ENCODE peak calls at places on chromosomes 12 and 14, in seven cellular contexts. I is Panc1, L is neural progenitor cell, H is dorsolateral prefrontal cortex, E is fibroblast of mammary gland, K is colonic mucosa, Z is brain microvascular endothelial cell. X is an unnamed sample.
A peak's percentile ranks its signal among the peaks of the same experiment; 100 is the strongest.

GRCh38 chr12:795305-795704 is 42.9 kb downstream of the WNK1 start:
- DNase-seq in L (no peak), Z (no peak), K (no peak), E (no peak), I (no peak), H (no peak), X (no peak)

GRCh38 chr12:27226319-27226984 is 17.6 kb upstream of the STK38L start:
- DNase-seq in Z (no peak), I (no peak), H (no peak), E (peak; percentile 19), K (peak; percentile 52), L (peak; percentile 47), X (no peak)

GRCh38 chr12:52444647-52445595 is 7.0 kb downstream of the KRT6B start:
- DNase-seq in E (no peak), L (no peak), Z (no peak), K (no peak), I (no peak), H (no peak), X (no peak)

GRCh38 chr12:22459872-22460490 is 84.4 kb downstream of the C2CD5 start:
- DNase-seq in E (peak; percentile 59), K (no peak), Z (peak; percentile 24), H (no peak), I (peak; percentile 5), L (peak; percentile 79), X (no peak)

GRCh38 chr12:105698047-105698446 is 367.6 kb downstream of the C12orf75 start:
- DNase-seq in Z (no peak), I (no peak), E (no peak), H (no peak), K (no peak), L (no peak), X (no peak)

GRCh38 chr14:24246765-24247212 is 4.4 kb upstream of the TINF2 start:
- DNase-seq in E (no peak), L (no peak), H (no peak), Z (no peak), I (no peak), K (no peak), X (no peak)

GRCh38 chr12:53049582-53050318 is at the start of gene TNS2:
- DNase-seq in E (peak; percentile 74), H (no peak), I (no peak), L (peak; percentile 62), K (peak; percentile 75), Z (no peak), X (no peak)

GRCh38 chr12:82299617-82300016 is 58.6 kb downstream of the CCDC59 start:
- DNase-seq in H (no peak), K (no peak), E (peak; percentile 1), I (no peak), L (no peak), Z (peak; percentile 93), X (no peak)

GRCh38 chr12:42819801-42820200 is 230.3 kb upstream of the PRICKLE1 start:
- DNase-seq in Z (no peak), H (no peak), L (no peak), E (no peak), K (no peak), I (no peak), X (no peak)

GRCh38 chr14:39102265-39102968 is 618 bp downstream of the SEC23A start:
- DNase-seq in Z (peak; percentile 31), K (peak; percentile 84), L (no peak), E (peak; percentile 72), H (no peak), I (no peak), X (no peak)

GRCh38 chr12:124241776-124242528 is 52.9 kb upstream of the RFLNA start:
- DNase-seq in E (no peak), H (no peak), L (no peak), Z (no peak), K (no peak), I (no peak), X (no peak)

GRCh38 chr14:91350483-91350812 is 67.2 kb downstream of the CCDC88C start:
- DNase-seq in L (no peak), K (no peak), I (no peak), H (no peak), Z (no peak), E (no peak), X (no peak)

GRCh38 chr12:132170094-132170636 is 25.9 kb downstream of the NOC4L start:
- DNase-seq in H (no peak), E (peak; percentile 92), Z (no peak), L (no peak), I (no peak), K (no peak), X (peak; percentile 11)
- H3K4me3 ChIP-seq in H (no peak overlapping the region), E (no peak overlapping the region), Z (no peak overlapping the region), L (no peak overlapping the region), I (no peak overlapping the region), K (no peak overlapping the region), X (no peak overlapping the region)

DNA sequence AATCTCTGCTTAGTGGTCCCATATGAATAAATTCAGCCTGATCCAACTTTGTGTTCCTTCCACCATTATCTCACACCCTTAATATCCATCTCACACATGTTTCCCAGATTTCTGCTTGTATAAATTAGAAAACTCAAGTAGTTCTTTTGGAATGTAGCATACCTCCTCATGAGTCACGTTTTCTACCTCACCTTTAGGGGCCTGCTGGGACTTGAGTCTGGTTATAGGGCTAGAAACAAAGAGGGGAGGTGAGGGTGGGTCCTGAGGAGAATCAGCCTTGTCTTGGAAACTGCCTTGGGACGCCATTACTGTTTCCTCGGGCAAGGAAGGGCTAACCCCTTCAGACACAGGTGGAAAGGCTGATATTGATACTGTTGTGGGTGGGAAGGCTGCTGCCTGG is 51.1 kb downstream of the EMP1 start:
- DNase-seq in E (no peak), K (no peak), L (no peak), H (no peak), Z (no peak), I (no peak), X (no peak)
- H3K4me3 ChIP-seq in E (no peak overlapping the region), K (no peak overlapping the region), L (no peak overlapping the region), H (no peak overlapping the region), Z (no peak overlapping the region), I (no peak overlapping the region), X (no peak overlapping the region)

DNA sequence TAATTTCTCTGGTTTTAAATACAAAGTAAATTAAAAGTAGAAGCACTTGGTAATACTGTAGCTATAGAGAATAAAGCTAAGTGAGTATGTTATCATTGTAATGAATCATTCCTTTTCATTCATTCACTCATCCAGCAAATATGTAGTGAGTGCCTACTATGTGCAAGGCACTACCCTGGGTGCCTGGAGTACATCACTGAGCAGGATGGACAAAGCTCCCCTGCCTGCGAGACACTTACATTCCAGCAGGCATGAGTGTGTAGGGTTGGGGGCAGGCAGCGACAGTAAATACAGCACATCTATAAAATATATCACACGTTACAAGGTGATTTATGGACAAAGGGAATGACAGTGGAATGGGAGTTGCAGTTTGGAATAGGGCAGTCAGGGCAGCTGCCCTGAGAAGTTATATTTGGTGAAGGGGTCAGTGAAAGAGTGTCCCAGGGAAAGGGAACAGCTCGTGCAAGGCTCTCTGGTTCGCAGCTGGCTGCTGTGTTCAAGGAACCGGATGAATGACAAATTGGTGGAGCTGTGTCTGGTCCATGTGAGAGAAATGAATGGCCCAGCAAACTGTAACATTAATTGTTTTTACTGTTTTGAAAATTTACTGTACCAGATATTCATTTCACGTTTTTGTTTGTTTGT is 159.6 kb downstream of the CRADD start:
- DNase-seq in E (no peak), L (no peak), H (no peak), I (no peak), Z (no peak), K (no peak), X (no peak)
- H3K4me3 ChIP-seq in E (no peak overlapping the region), L (no peak overlapping the region), H (no peak overlapping the region), I (no peak overlapping the region), Z (no peak overlapping the region), K (no peak overlapping the region), X (no peak overlapping the region)

GRCh38 chr14:101560534-101561113 is 671 bp upstream of the DIO3 start:
- DNase-seq in H (no peak), I (no peak), E (no peak), K (no peak), Z (no peak), L (no peak), X (no peak)
- H3K4me3 ChIP-seq in H (no peak overlapping the region), I (no peak overlapping the region), E (no peak overlapping the region), K (no peak overlapping the region), Z (no peak overlapping the region), L (peak overlapping the region; percentile 43), X (no peak overlapping the region)

DNA sequence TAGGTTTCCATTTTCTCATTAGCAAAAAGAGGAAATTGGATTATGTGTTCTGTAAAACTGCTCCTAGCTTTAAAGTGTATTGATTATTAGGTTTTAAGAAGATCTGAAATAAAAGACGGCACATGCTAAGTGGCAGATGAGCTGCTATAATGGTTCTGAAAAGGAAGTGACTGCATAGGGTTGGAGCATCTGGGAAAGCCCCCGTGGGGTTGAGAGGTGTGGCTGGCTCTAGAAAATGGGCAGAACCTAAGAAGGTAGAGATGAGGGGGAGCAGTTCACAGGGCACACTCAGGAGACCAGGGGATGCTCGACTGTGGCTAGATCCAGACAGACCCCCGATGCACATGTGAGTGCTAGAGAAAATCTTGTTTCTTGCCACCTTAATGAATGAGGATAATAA is 1.9 kb downstream of the IFNG-AS1 start:
- DNase-seq in K (no peak), L (no peak), E (no peak), Z (no peak), H (no peak), I (no peak), X (no peak)
- H3K4me3 ChIP-seq in K (no peak overlapping the region), L (no peak overlapping the region), E (no peak overlapping the region), Z (no peak overlapping the region), H (no peak overlapping the region), I (no peak overlapping the region), X (no peak overlapping the region)

GRCh38 chr12:72273851-72274284 is 1.7 kb downstream of the TRHDE start:
- DNase-seq in E (no peak), I (no peak), H (no peak), L (no peak), Z (no peak), K (no peak), X (no peak)
- H3K4me3 ChIP-seq in E (peak overlapping the region; percentile 29), I (peak overlapping the region; percentile 40), H (peak overlapping the region; percentile 69), L (peak overlapping the region; percentile 57), Z (peak overlapping the region; percentile 84), K (no peak overlapping the region), X (peak overlapping the region; percentile 80)

DNA sequence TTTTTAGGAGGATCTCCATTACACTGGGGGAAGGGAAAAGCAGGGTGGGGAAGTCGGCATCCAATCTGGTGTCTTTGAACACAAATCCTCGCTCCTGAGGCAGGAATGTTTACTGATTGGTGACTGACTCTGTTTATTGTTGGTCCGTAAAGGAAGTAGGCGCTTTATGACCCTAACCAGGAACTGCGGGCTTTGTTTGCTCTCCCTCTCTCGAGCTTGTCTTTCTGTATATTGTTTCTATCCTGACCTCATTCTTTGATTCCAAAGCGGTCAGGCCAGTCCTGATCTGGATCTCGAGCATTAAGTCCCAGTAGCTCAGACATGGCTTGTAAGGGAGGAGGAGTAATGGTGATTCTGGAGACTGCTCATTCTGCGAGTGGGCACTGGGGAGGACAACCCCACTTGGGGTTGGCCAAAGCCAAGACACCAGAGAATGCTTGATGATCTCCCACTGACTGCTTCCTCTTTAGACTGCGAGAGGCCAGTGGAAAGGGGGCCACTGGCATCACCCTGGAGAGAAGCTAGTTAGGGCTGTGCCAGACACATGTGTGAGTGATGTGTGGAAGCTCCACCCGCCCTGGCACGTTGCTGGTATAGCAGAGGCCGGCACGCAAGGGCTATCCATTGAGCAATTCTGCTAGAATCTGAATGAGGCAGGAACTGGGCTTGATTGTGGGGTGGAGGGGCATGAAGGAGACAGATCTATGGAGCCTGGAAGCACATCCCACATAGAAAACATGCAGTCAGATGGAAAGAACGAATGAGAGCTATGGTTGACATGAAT is 194.6 kb downstream of the PAX9 start:
- DNase-seq in Z (no peak), K (peak; percentile 71), E (no peak), I (no peak), L (no peak), H (no peak), X (no peak)
- H3K4me3 ChIP-seq in Z (no peak overlapping the region), K (no peak overlapping the region), E (no peak overlapping the region), I (no peak overlapping the region), L (no peak overlapping the region), H (no peak overlapping the region), X (no peak overlapping the region)